ENCODE peak calls at places on chromosomes 6 and 20, in seven cellular contexts. N is GM23248, E is HCT116, G is GM23338, D is PC-3, O is endothelial cell of umbilical vein, L is OCI-LY7. I is an unnamed sample.

GRCh38 chr20:24650091-24650490 is 180.7 kb downstream of the SYNDIG1 start:
- DNase-seq in G (no peak), O (no peak), N (peak), E (no peak), L (no peak), D (peak), I (no peak)

GRCh38 chr6:133184798-133185380 is 56.3 kb upstream of the EYA4 start:
- DNase-seq in D (peak), G (peak), L (peak), N (peak), O (peak), E (no peak), I (no peak)

GRCh38 chr6:14716499-14717146 is 529.2 kb upstream of the JARID2 start:
- DNase-seq in D (no peak), N (no peak), G (no peak), L (no peak), O (no peak), E (no peak), I (no peak)

GRCh38 chr6:108781419-108782110 is 66.7 kb upstream of the ARMC2 start:
- DNase-seq in O (no peak), E (no peak), N (peak), G (peak), D (no peak), L (no peak), I (peak)

GRCh38 chr6:38264605-38265004 is 375.1 kb downstream of the BTBD9 start:
- DNase-seq in G (peak), D (no peak), L (no peak), E (no peak), N (no peak), O (no peak), I (peak)

GRCh38 chr6:156658596-156659316 is 118.4 kb upstream of the ARID1B start:
- DNase-seq in L (no peak), D (no peak), G (no peak), E (no peak), O (no peak), N (peak), I (no peak)

GRCh38 chr20:60064554-60064953 is 106.3 kb downstream of the CDH26 start:
- DNase-seq in D (no peak), L (no peak), G (no peak), N (no peak), O (no peak), E (no peak), I (peak)

GRCh38 chr6:150069707-150070106 is 786 bp upstream of the ULBP3 start:
- DNase-seq in G (no peak), E (no peak), L (no peak), D (no peak), N (no peak), O (no peak), I (no peak)

GRCh38 chr6:49849121-49849907 is 17.0 kb downstream of the CRISP1 start:
- DNase-seq in L (peak), N (peak), E (peak), O (peak), G (peak), D (peak), I (no peak)

GRCh38 chr6:128394171-128394570 is 126.2 kb downstream of the PTPRK start:
- DNase-seq in G (no peak), E (no peak), L (no peak), N (no peak), D (no peak), O (no peak), I (no peak)

GRCh38 chr20:4607287-4607713 is 114.4 kb upstream of the PRND start:
- DNase-seq in G (peak), D (peak), N (peak), E (peak), O (peak), L (peak), I (peak)

GRCh38 chr6:106243261-106243660 is 82.3 kb downstream of the ATG5 start:
- DNase-seq in D (no peak), G (no peak), E (no peak), N (no peak), O (no peak), L (no peak), I (no peak)

GRCh38 chr6:152267967-152268845 is 369.0 kb downstream of the SYNE1 start:
- DNase-seq in D (peak), O (peak), L (peak), N (peak), G (peak), E (no peak), I (no peak)

GRCh38 chr20:11249239-11249638 is 575.4 kb upstream of the JAG1 start:
- DNase-seq in N (no peak), O (no peak), G (no peak), D (no peak), L (no peak), E (no peak), I (no peak)

GRCh38 chr6:134853111-134854055 is 96.5 kb downstream of the ALDH8A1 start:
- DNase-seq in G (no peak), D (peak), E (peak), N (peak), O (no peak), L (no peak), I (no peak)
- H2AFZ ChIP-seq in G (peak), D (no peak), E (peak), N (peak), O (no peak), L (no peak), I (no peak)

GRCh38 chr20:2806351-2806701 is 5.9 kb upstream of the CPXM1 start:
- DNase-seq in N (no peak), G (no peak), L (no peak), E (no peak), O (no peak), D (no peak), I (no peak)
- H2AFZ ChIP-seq in N (no peak), G (no peak), L (no peak), E (no peak), O (no peak), D (no peak), I (no peak)

DNA sequence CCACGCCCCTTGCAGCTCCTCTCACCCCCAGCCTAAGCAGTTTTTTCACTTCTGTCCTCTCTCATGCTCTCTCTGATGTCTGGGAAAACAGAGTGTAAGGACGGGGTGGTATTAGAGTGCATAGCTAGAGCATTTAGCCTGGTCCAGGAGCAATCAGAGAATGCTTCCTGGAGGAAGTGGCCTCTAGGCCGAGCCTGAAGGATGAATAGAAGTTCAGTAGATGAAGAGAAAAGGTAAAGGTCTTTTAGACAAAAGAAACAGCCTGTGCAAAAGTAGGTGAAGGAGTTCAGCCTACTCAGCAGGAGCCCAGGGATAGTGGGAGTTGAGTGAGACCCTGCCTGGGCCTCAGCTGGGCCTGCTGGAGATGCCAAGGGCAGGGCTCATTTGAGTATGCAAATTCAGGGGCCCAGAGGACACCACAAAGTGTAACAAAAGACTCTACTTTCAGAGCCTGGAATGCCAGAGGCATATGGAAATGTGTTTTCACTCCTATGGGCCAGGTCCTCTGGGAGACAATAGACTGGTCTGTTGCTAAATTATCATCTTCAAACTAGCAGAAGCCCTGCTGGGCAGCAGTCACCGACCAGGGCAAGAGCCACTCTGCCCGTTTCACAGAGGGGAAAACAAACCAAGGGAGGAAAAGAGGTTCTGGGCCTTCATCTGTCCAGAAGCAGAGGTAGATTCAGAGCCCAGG is 19.7 kb upstream of the TM9SF4 start:
- DNase-seq in N (no peak), L (no peak), E (no peak), D (no peak), O (no peak), G (peak), I (peak)
- H2AFZ ChIP-seq in N (no peak), L (no peak), E (no peak), D (no peak), O (no peak), G (no peak), I (no peak)

GRCh38 chr6:67694127-67694526 is 941.0 kb upstream of the ADGRB3 start:
- DNase-seq in O (no peak), L (peak), D (peak), E (no peak), G (peak), N (no peak), I (no peak)

GRCh38 chr6:67683960-67684359 is 951.1 kb upstream of the ADGRB3 start:
- DNase-seq in D (peak), O (peak), N (no peak), G (no peak), L (no peak), E (no peak), I (no peak)

GRCh38 chr6:67689329-67689728 is 945.8 kb upstream of the ADGRB3 start:
- DNase-seq in N (no peak), L (no peak), G (peak), D (no peak), O (no peak), E (no peak), I (no peak)
- H2AFZ ChIP-seq in N (no peak), L (no peak), G (peak), D (no peak), O (no peak), E (no peak), I (no peak)

GRCh38 chr6:34573567-34574183 is 17.5 kb upstream of the SPDEF start:
- DNase-seq in L (no peak), O (no peak), G (no peak), D (no peak), E (no peak), N (no peak), I (no peak)
- H2AFZ ChIP-seq in L (no peak), O (no peak), G (no peak), D (no peak), E (no peak), N (no peak), I (no peak)